ENCODE peak calls at places on chromosomes 16 and 17, in six cellular contexts. One of them, this sample, is unnamed.

GRCh38 chr16:54051821-54052220 is 234.8 kb downstream of the IRX3 start:
- DNase-seq in DMS79: no peak
- DNase-seq in CD4-positive, alpha-beta T cell: no peak
- DNase-seq in NCI-H1092: no peak
- DNase-seq in mesenchymal stem cell: no peak
- DNase-seq in HEK293T: no peak
- DNase-seq in this sample: no peak

GRCh38 chr16:85879975-85880831 is 18.8 kb upstream of the IRF8 start:
- DNase-seq in DMS79: no peak
- DNase-seq in CD4-positive, alpha-beta T cell: no peak
- DNase-seq in NCI-H1092: no peak
- DNase-seq in mesenchymal stem cell: no peak
- DNase-seq in HEK293T: no peak
- DNase-seq in this sample: no peak

GRCh38 chr17:21176996-21177395 is 37.0 kb downstream of the TMEM11 start:
- DNase-seq in DMS79: no peak
- DNase-seq in CD4-positive, alpha-beta T cell: peak
- DNase-seq in NCI-H1092: no peak
- DNase-seq in mesenchymal stem cell: no peak
- DNase-seq in HEK293T: peak
- DNase-seq in this sample: no peak

GRCh38 chr16:17367932-17368331 is 102.8 kb downstream of the XYLT1 start:
- DNase-seq in DMS79: no peak
- DNase-seq in CD4-positive, alpha-beta T cell: no peak
- DNase-seq in NCI-H1092: no peak
- DNase-seq in mesenchymal stem cell: no peak
- DNase-seq in HEK293T: peak
- DNase-seq in this sample: peak

GRCh38 chr17:43823350-43824084 is 9.4 kb downstream of the MPP3 start:
- DNase-seq in DMS79: no peak
- DNase-seq in CD4-positive, alpha-beta T cell: no peak
- DNase-seq in NCI-H1092: no peak
- DNase-seq in mesenchymal stem cell: no peak
- DNase-seq in HEK293T: no peak
- DNase-seq in this sample: no peak

GRCh38 chr16:65123846-65124513 is 2.1 kb upstream of the CDH11 start:
- DNase-seq in DMS79: no peak
- DNase-seq in CD4-positive, alpha-beta T cell: no peak
- DNase-seq in NCI-H1092: no peak
- DNase-seq in mesenchymal stem cell: peak
- DNase-seq in HEK293T: no peak
- DNase-seq in this sample: no peak

GRCh38 chr16:56203052-56203451 is 11.8 kb downstream of the GNAO1 start:
- DNase-seq in DMS79: no peak
- DNase-seq in CD4-positive, alpha-beta T cell: no peak
- DNase-seq in NCI-H1092: no peak
- DNase-seq in mesenchymal stem cell: peak
- DNase-seq in HEK293T: peak
- DNase-seq in this sample: no peak

GRCh38 chr17:80656590-80656989 is 112.0 kb downstream of the RPTOR start:
- DNase-seq in DMS79: no peak
- DNase-seq in CD4-positive, alpha-beta T cell: no peak
- DNase-seq in NCI-H1092: no peak
- DNase-seq in mesenchymal stem cell: no peak
- DNase-seq in HEK293T: no peak
- DNase-seq in this sample: no peak

GRCh38 chr17:8122923-8123694 is 797 bp downstream of the HES7 start:
- DNase-seq in DMS79: no peak
- DNase-seq in CD4-positive, alpha-beta T cell: no peak
- DNase-seq in NCI-H1092: no peak
- DNase-seq in mesenchymal stem cell: peak
- DNase-seq in HEK293T: no peak
- DNase-seq in this sample: no peak

GRCh38 chr17:39236383-39236927 is 10.7 kb upstream of the STAC2 start:
- DNase-seq in DMS79: no peak
- DNase-seq in CD4-positive, alpha-beta T cell: no peak
- DNase-seq in NCI-H1092: no peak
- DNase-seq in mesenchymal stem cell: no peak
- DNase-seq in HEK293T: no peak
- DNase-seq in this sample: no peak

GRCh38 chr16:10678655-10679054 is 16.1 kb downstream of the TEKT5 start:
- DNase-seq in DMS79: no peak
- DNase-seq in CD4-positive, alpha-beta T cell: no peak
- DNase-seq in NCI-H1092: no peak
- DNase-seq in mesenchymal stem cell: no peak
- DNase-seq in HEK293T: no peak
- DNase-seq in this sample: no peak

GRCh38 chr17:1755993-1756306 is 5.9 kb upstream of the SERPINF1 start:
- DNase-seq in DMS79: no peak
- DNase-seq in CD4-positive, alpha-beta T cell: no peak
- DNase-seq in NCI-H1092: no peak
- DNase-seq in mesenchymal stem cell: no peak
- DNase-seq in HEK293T: no peak
- DNase-seq in this sample: no peak

GRCh38 chr16:29663020-29663828 is at the start of gene SPN:
- DNase-seq in DMS79: no peak
- DNase-seq in CD4-positive, alpha-beta T cell: peak
- DNase-seq in NCI-H1092: no peak
- DNase-seq in mesenchymal stem cell: no peak
- DNase-seq in HEK293T: no peak
- DNase-seq in this sample: no peak

GRCh38 chr17:2138318-2138717 is 83.4 kb downstream of the HIC1 start:
- DNase-seq in DMS79: no peak
- DNase-seq in CD4-positive, alpha-beta T cell: no peak
- DNase-seq in NCI-H1092: no peak
- DNase-seq in mesenchymal stem cell: peak
- DNase-seq in HEK293T: peak
- DNase-seq in this sample: no peak

GRCh38 chr17:72101526-72101925 is 19.3 kb upstream of the SOX9 start:
- DNase-seq in DMS79: no peak
- DNase-seq in CD4-positive, alpha-beta T cell: no peak
- DNase-seq in NCI-H1092: no peak
- DNase-seq in mesenchymal stem cell: no peak
- DNase-seq in HEK293T: no peak
- DNase-seq in this sample: no peak

GRCh38 chr16:81313731-81314602 is 795 bp upstream of the GAN start:
- DNase-seq in DMS79: no peak
- DNase-seq in CD4-positive, alpha-beta T cell: no peak
- DNase-seq in NCI-H1092: no peak
- DNase-seq in mesenchymal stem cell: no peak
- DNase-seq in HEK293T: no peak
- DNase-seq in this sample: no peak

GRCh38 chr17:19312406-19312805 is 50.1 kb downstream of the B9D1 start:
- DNase-seq in DMS79: no peak
- DNase-seq in CD4-positive, alpha-beta T cell: no peak
- DNase-seq in NCI-H1092: no peak
- DNase-seq in mesenchymal stem cell: no peak
- DNase-seq in HEK293T: no peak
- DNase-seq in this sample: no peak

GRCh38 chr17:17921192-17922082 is 50.8 kb downstream of the TOM1L2 start:
- DNase-seq in DMS79: no peak
- DNase-seq in CD4-positive, alpha-beta T cell: no peak
- DNase-seq in NCI-H1092: no peak
- DNase-seq in mesenchymal stem cell: peak
- DNase-seq in HEK293T: no peak
- DNase-seq in this sample: peak

GRCh38 chr16:3131755-3132377 is 3.0 kb upstream of the ZNF213 start:
- DNase-seq in DMS79: no peak
- DNase-seq in CD4-positive, alpha-beta T cell: peak
- DNase-seq in NCI-H1092: no peak
- DNase-seq in mesenchymal stem cell: peak
- DNase-seq in HEK293T: peak
- DNase-seq in this sample: peak

GRCh38 chr17:7836596-7837374 is 2.8 kb downstream of the KDM6B start:
- DNase-seq in DMS79: peak
- DNase-seq in CD4-positive, alpha-beta T cell: no peak
- DNase-seq in NCI-H1092: peak
- DNase-seq in mesenchymal stem cell: peak
- DNase-seq in HEK293T: peak
- DNase-seq in this sample: peak

GRCh38 chr17:16066125-16066524 is 66.5 kb downstream of the TTC19 start:
- DNase-seq in DMS79: no peak
- DNase-seq in CD4-positive, alpha-beta T cell: no peak
- DNase-seq in NCI-H1092: no peak
- DNase-seq in mesenchymal stem cell: no peak
- DNase-seq in HEK293T: no peak
- DNase-seq in this sample: no peak